ENCODE peak calls at places on chromosomes 16 and 17, in seven cellular contexts. X, N, K, C, P, O and W are unnamed samples.

GRCh38 chr17:63075969-63076368 is 109.9 kb downstream of the TANC2 start:
- DNase-seq in N (no peak), K (no peak), P (peak), X (peak), O (no peak), C (no peak), W (no peak)

GRCh38 chr17:9284884-9285283 is 263.6 kb downstream of the NTN1 start:
- DNase-seq in P (no peak), K (no peak), C (no peak), O (no peak), X (peak), N (no peak), W (no peak)

GRCh38 chr17:74922172-74922571 is 883 bp downstream of the USH1G start:
- DNase-seq in N (no peak), O (no peak), P (no peak), X (no peak), K (no peak), C (peak), W (no peak)

GRCh38 chr17:76909971-76910760 is 42.0 kb downstream of the MGAT5B start:
- DNase-seq in O (peak), N (peak), X (peak), P (peak), K (peak), C (no peak), W (peak)

GRCh38 chr16:79334127-79334526 is 266.4 kb downstream of the MAF start:
- DNase-seq in P (no peak), O (peak), X (no peak), C (no peak), N (no peak), K (no peak), W (no peak)

GRCh38 chr16:3509470-3509928 is 8.7 kb downstream of the CLUAP1 start:
- DNase-seq in O (no peak), P (peak), X (no peak), C (no peak), N (peak), K (peak), W (no peak)

GRCh38 chr16:85448557-85449194 is 164.4 kb upstream of the GSE1 start:
- DNase-seq in K (no peak), X (no peak), N (no peak), P (no peak), O (no peak), C (no peak), W (no peak)

GRCh38 chr17:8131844-8132441 is 8.0 kb upstream of the HES7 start:
- DNase-seq in N (no peak), P (no peak), O (no peak), K (no peak), X (no peak), C (no peak), W (peak)

GRCh38 chr17:52105601-52106000 is 52.9 kb downstream of the CA10 start:
- DNase-seq in N (no peak), K (no peak), O (no peak), P (no peak), C (no peak), X (no peak), W (no peak)

GRCh38 chr16:27326251-27326650 is 12.5 kb downstream of the IL4R start:
- DNase-seq in X (no peak), C (no peak), K (no peak), O (no peak), P (no peak), N (no peak), W (no peak)

GRCh38 chr16:27324851-27325301 is 11.1 kb downstream of the IL4R start:
- DNase-seq in O (peak), X (no peak), C (no peak), N (no peak), K (no peak), P (no peak), W (no peak)

GRCh38 chr16:27323781-27324561 is 10.2 kb downstream of the IL4R start:
- DNase-seq in X (no peak), P (no peak), O (no peak), C (no peak), N (no peak), K (no peak), W (no peak)

GRCh38 chr16:27326738-27327585 is 13.2 kb downstream of the IL4R start:
- DNase-seq in K (peak), C (peak), X (peak), P (peak), N (peak), O (peak), W (peak)

GRCh38 chr16:27325736-27326135 is 12.0 kb downstream of the IL4R start:
- DNase-seq in C (no peak), P (no peak), N (no peak), X (no peak), O (no peak), K (no peak), W (no peak)
- TF ChIP-seq CTCF in C (no peak), P (no peak), N (no peak), X (no peak), O (no peak), K (no peak), W (no peak)

GRCh38 chr17:27355419-27355818 is 61.5 kb downstream of the WSB1 start:
- DNase-seq in N (no peak), P (no peak), K (no peak), X (no peak), C (no peak), O (no peak), W (no peak)

GRCh38 chr17:27352481-27353460 is 58.9 kb downstream of the WSB1 start:
- DNase-seq in N (no peak), P (no peak), K (no peak), C (no peak), X (peak), O (no peak), W (no peak)

GRCh38 chr17:27354491-27355081 is 60.7 kb downstream of the WSB1 start:
- DNase-seq in O (no peak), X (no peak), C (no peak), K (no peak), N (no peak), P (no peak), W (no peak)

GRCh38 chr17:27353469-27354050 is 59.6 kb downstream of the WSB1 start:
- DNase-seq in N (peak), P (peak), O (peak), X (peak), K (peak), C (peak), W (peak)

DNA sequence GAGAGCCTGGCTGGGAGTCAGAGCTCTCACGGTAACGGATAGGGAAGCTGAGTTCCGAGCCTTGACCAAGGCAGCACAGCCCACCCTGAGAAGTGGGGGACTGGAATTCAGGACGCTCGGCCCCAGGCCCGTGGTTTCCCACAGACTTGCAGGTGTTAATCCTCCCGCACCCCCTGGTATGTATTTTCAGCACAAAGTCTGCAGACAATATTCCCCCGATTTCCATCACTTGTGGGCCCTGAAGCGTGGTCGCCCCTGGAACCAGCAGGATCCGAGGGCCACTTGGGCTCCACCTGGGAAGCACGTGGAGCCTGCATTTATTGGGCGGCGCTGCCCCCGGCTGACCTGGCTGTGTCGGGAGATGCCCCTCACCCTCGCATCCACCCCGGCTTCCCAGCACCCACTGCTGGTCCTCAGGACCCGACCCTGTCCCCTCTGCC is 60.2 kb downstream of the WSB1 start:
- DNase-seq in N (no peak), X (no peak), P (no peak), O (no peak), C (no peak), K (no peak), W (no peak)
- TF ChIP-seq CTCF in N (no peak), X (no peak), P (no peak), O (no peak), C (peak), K (peak), W (peak)

GRCh38 chr16:932831-933330 is 37.9 kb downstream of the LMF1 start:
- DNase-seq in N (no peak), C (peak), K (no peak), P (no peak), X (no peak), O (no peak), W (no peak)
- TF ChIP-seq CTCF in N (no peak), C (no peak), K (no peak), P (no peak), X (no peak), O (no peak), W (no peak)

DNA sequence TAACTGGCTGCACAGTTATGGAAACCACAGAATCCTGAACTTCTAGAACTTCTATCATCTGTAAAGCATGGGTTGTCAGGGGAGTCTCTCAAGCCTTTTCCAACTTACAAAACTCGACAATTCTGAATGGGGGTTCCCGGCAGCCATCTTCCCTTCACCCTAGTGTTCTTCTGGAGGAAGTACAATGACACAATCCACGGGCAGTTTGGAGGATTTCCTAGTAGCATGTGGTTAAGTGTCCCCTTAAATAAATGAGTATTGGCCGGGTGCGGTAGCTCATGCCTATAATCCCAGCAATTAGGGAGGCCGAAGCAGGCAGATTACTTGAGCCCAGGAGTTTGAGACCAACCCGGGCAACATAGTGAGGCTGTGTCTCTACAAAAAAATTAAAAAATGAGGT is 2.1 kb downstream of the SLC16A6 start:
- DNase-seq in P (no peak), K (no peak), C (no peak), N (no peak), X (no peak), O (no peak), W (no peak)
- TF ChIP-seq CTCF in P (no peak), K (no peak), C (no peak), N (no peak), X (no peak), O (no peak), W (peak)

DNA sequence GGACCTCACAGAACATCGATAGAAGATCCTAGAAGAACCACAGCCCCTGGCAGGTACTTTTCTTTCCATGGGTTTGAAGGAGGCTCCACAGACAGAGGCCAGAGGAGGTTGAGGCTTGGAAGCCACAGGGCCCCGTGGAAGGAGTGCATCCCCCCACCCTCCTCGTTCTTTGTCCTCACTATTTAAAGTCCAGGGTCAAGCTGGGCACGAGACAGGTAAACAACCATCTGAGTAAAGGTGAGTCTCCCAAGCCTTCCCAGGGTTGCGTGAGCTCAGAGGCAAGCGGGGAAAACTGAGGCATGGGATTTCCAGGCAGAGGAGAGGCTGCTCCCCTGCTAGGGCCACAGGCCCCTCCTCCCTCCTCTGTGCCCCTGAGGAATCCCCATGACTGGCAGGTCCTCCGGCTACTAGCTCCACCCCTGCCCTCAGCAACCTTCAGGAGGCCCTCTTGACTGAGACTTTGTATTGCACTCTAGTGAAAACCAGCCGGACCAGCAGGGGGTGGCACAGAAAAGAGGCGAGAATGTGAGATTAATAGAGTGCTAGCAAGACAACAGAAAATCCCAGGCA is 927 bp upstream of the SULT1A2 start:
- DNase-seq in X (no peak), O (peak), P (no peak), C (no peak), K (no peak), N (no peak), W (peak)
- TF ChIP-seq CTCF in X (no peak), O (no peak), P (no peak), C (no peak), K (no peak), N (no peak), W (no peak)

GRCh38 chr17:80961516-80961915 is 30.1 kb upstream of the CHMP6 start:
- DNase-seq in O (no peak), K (no peak), P (no peak), C (peak), N (no peak), X (no peak), W (no peak)
- TF ChIP-seq CTCF in O (no peak), K (no peak), P (no peak), C (no peak), N (peak), X (no peak), W (peak)

GRCh38 chr17:66426397-66427033 is 124.1 kb downstream of the PRKCA start:
- DNase-seq in P (no peak), C (no peak), O (no peak), K (no peak), X (peak), N (no peak), W (no peak)
- TF ChIP-seq CTCF in P (peak), C (no peak), O (no peak), K (no peak), X (peak), N (no peak), W (peak)

GRCh38 chr16:67248401-67249177 is at the start of gene SLC9A5:
- DNase-seq in P (no peak), O (peak), C (peak), X (no peak), K (no peak), N (no peak), W (no peak)
- TF ChIP-seq CTCF in P (no peak), O (no peak), C (no peak), X (no peak), K (no peak), N (no peak), W (peak)

DNA sequence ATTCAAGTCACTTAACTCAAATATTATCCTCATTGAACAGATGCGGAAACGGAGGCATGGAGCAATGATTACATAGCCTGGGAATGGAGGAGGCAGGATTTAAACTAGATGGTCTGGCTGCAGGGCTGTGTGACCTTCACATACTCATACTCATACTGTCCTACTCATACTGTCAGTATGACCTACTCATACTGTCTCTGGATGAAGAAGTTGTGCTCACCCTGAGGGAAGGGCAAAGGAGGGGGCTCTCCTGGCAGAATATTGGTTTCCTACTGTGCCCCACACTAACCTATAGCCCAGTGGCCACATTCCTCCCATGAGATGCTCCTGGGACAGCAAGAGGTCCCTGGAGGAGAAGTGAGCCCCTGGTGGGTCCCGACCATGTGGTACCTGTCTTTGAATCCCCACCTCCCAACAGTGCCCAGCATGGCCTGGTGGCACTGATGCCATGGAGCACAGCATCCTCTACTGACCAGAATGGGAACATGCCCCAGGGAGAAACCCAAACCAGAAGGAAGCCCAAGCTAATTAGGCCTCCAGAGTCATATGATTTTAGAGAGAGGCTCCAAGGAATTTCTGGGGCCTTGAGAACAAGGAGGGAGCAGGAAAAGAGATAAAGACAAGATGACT is 197.3 kb upstream of the SDK2 start:
- DNase-seq in C (no peak), O (peak), N (no peak), K (no peak), P (no peak), X (no peak), W (no peak)
- TF ChIP-seq CTCF in C (peak), O (peak), N (peak), K (no peak), P (peak), X (no peak), W (no peak)